ENCODE peak calls at places on chromosomes 2 and 18, in five cellular contexts. V is left lung, T is cardiac muscle cell, L is A549, P is tibial nerve. J is an unnamed sample.

GRCh38 chr18:23137093-23137640 is 1.9 kb downstream of the CABLES1 start:
- DNase-seq in V (no peak), T (peak; percentile 55), L (no peak), P (no peak), J (no peak)

GRCh38 chr18:45566025-45566740 is 49.1 kb upstream of the SLC14A2 start:
- DNase-seq in V (peak; percentile 56), T (peak; percentile 94), L (no peak), P (no peak), J (no peak)

GRCh38 chr18:79598046-79598884 is 81.3 kb upstream of the CTDP1 start:
- DNase-seq in V (peak; percentile 28), T (no peak), L (no peak), P (peak; percentile 9), J (no peak)

GRCh38 chr2:32678825-32679224 is 51.0 kb downstream of the TTC27 start:
- DNase-seq in V (no peak), T (peak; percentile 67), L (peak; percentile 35), P (no peak), J (no peak)

GRCh38 chr2:7967707-7968106 is 714.1 kb upstream of the ID2 start:
- DNase-seq in V (no peak), T (no peak), L (no peak), P (no peak), J (no peak)

GRCh38 chr18:70219688-70220087 is 14.2 kb upstream of the RTTN start:
- DNase-seq in V (no peak), T (no peak), L (no peak), P (no peak), J (no peak)

GRCh38 chr2:205743982-205744644 is 61.8 kb downstream of the NRP2 start:
- DNase-seq in V (no peak), T (peak; percentile 79), L (no peak), P (no peak), J (no peak)

GRCh38 chr2:26764078-26764887 is at the start of gene SLC35F6:
- DNase-seq in V (peak; percentile 87), T (peak; percentile 89), L (peak; percentile 86), P (peak; percentile 71), J (peak; percentile 19)

GRCh38 chr2:74186038-74186437 is 7.4 kb upstream of the MOB1A start:
- DNase-seq in V (peak; percentile 71), T (no peak), L (no peak), P (no peak), J (no peak)

GRCh38 chr2:148930046-148930775 is 55.2 kb downstream of the KIF5C start:
- DNase-seq in V (no peak), T (peak; percentile 31), L (no peak), P (no peak), J (no peak)

GRCh38 chr2:26809211-26809610 is 23.4 kb downstream of the CENPA start:
- DNase-seq in V (no peak), T (no peak), L (no peak), P (no peak), J (no peak)

GRCh38 chr2:33202641-33203345 is 256.0 kb downstream of the LTBP1 start:
- DNase-seq in V (no peak), T (no peak), L (no peak), P (no peak), J (no peak)

GRCh38 chr18:11839556-11839955 is 11.7 kb upstream of the CHMP1B start:
- DNase-seq in V (no peak), T (no peak), L (no peak), P (no peak), J (no peak)

GRCh38 chr18:76219023-76219422 is 276.0 kb downstream of the ZNF516 start:
- DNase-seq in V (no peak), T (no peak), L (no peak), P (no peak), J (no peak)

GRCh38 chr2:42868096-42868495 is 75.7 kb upstream of the HAAO start:
- DNase-seq in V (no peak), T (no peak), L (no peak), P (no peak), J (no peak)

GRCh38 chr2:141957827-141958440 is 172.9 kb downstream of the LRP1B start:
- DNase-seq in V (no peak), T (no peak), L (no peak), P (no peak), J (no peak)

GRCh38 chr18:22505136-22505535 is 87.4 kb upstream of the CTAGE1 start:
- DNase-seq in V (no peak), T (peak; percentile 38), L (no peak), P (no peak), J (no peak)

DNA sequence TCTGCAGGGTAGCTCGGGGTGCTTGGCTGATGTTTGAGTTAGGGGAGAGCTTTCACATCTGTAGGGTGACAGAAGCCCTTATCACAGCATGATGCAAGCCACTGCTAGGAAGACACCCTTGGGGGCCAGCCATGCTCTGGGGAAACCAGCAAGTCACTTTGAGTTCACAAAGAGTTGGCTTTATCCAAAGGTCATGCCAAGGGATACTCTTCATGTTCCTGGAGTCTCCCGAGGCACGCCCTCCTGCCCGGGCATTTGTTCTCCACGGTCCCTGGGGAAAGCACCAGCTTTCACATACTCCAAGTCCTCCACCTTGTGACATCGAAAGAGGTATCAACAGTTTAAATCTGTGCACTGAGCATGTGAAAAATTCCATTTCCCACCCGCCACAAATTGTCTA is 227.7 kb downstream of the VAPA start:
- DNase-seq in V (no peak), T (no peak), L (peak; percentile 58), P (no peak), J (no peak)
- H3K4me1 ChIP-seq in V (peaks cover 9% of the 10 kb centered on the region), T (peaks cover 15% of the 10 kb centered on the region), L (peaks cover 40% of the 10 kb centered on the region), P (peaks cover 34% of the 10 kb centered on the region), J (peaks cover 42% of the 10 kb centered on the region)

GRCh38 chr2:65061146-65061909 is 5.1 kb downstream of the CEP68 start:
- DNase-seq in V (no peak), T (no peak), L (no peak), P (no peak), J (no peak)
- H3K4me3 ChIP-seq in V (no peak overlapping the region), T (no peak overlapping the region), L (no peak overlapping the region), P (no peak overlapping the region), J (no peak overlapping the region)

DNA sequence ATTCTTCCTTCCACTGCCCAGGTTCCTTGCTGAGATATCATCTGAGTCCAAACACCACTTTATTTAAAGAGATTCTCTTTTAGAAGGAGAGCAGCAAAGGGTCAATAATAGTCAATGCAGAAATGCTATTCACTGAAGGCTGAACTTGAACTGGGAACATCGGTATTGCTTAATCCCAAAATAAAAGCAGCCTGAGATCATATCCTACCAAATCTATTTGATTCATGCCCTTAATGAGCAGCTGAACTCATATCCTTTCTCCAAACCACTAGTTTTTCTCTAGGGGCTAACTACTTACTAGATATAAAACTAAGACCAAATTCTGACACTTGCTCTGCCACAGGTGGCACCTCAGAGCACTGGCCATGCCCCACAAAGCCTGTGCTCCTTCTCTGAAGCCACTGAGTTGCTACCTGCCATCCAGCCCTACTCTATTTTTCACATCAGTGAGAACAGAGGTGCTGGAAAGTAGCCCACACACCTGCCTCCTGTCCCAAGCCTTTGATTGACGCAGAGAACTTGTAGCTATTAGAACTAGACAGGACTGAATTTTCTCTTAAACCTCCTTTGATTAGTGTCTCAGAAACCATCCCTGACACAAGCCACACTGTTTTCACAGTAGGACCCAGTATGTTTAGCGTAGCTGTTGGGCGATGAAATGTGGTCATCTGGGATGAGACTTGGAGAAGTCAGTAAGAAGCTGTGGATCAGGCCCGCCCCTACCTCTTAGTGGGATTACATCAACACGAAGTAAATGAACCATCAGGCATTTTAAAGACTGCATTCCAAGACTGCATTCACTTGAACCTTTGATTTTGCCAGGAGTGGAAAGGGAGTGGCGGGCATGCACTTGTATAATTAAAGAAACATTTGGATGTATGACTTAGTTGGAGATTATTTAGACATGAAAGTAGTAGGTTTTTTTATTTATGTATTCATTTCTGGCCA is 124.3 kb downstream of the RBMS1 start:
- DNase-seq in V (no peak), T (no peak), L (no peak), P (no peak), J (no peak)
- H3K27ac ChIP-seq in V (peak overlapping the region; percentile 21), T (no peak overlapping the region), L (no peak overlapping the region), P (no peak overlapping the region), J (peak overlapping the region; percentile 57)

DNA sequence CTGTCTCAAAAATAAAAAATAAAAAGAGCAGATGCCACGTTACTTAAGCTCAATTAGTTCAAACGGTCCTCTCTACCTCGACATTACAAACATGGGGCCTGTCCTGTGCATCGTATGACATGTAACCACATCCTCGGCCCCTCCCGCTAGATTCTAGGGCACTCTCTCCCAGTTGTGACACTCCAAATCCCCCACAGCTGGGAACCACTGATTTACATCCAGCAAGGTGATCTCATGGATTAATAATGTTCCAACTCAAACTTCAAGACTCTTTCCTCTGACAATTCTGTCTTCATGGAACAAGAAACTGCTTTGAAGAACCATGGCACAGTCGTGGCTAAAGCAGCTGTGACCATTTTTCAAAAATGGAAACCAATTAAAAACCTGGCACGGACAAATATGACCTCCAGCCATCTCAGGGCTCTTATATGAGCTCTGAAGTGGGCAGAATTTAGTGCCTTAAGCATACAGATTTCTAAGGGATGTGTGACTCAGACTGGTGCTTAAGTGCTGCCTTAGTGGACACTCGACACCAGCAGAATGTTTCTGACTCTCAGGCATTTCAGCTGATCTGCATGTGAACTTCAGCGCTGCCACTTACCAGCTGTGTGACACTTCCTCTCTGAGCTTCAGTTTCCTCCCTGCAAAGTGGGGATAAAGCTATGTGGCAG is 31.7 kb upstream of the ASAP2 start:
- DNase-seq in V (peak; percentile 78), T (peak; percentile 47), L (no peak), P (no peak), J (no peak)
- H3K4me1 ChIP-seq in V (peaks cover 12% of the 10 kb centered on the region), T (peaks cover 16% of the 10 kb centered on the region), L (peaks cover 17% of the 10 kb centered on the region), P (peaks cover 27% of the 10 kb centered on the region), J (peaks cover 7% of the 10 kb centered on the region)